ENCODE peak calls at places on chromosomes 7 and 10, in four cellular contexts. One of them, this sample, is unnamed.
A peak's percentile ranks its signal among the peaks of the same experiment; 100 is the strongest.

GRCh38 chr10:114002422-114002821 is 41.2 kb upstream of the ADRB1 start:
- DNase-seq in stimulated activated CD4-positive, alpha-beta T cell treated with anti-CD3 and anti-CD28 coated beads, TNF-alpha, amount 100 ng/mL, for 24 hours: no peak
- DNase-seq in esophagus squamous epithelium: no peak
- DNase-seq in substantia nigra: no peak
- DNase-seq in this sample: no peak

GRCh38 chr10:101695404-101695732 is 398 bp upstream of the FBXW4 start:
- DNase-seq in esophagus squamous epithelium: no peak
- DNase-seq in stimulated activated CD4-positive, alpha-beta T cell treated with anti-CD3 and anti-CD28 coated beads, TNF-alpha, amount 100 ng/mL, for 24 hours: no peak
- DNase-seq in substantia nigra: no peak
- DNase-seq in this sample: no peak

GRCh38 chr7:46032936-46033335 is 111.9 kb upstream of the IGFBP3 start:
- DNase-seq in esophagus squamous epithelium: no peak
- DNase-seq in stimulated activated CD4-positive, alpha-beta T cell treated with anti-CD3 and anti-CD28 coated beads, TNF-alpha, amount 100 ng/mL, for 24 hours: no peak
- DNase-seq in substantia nigra: no peak
- DNase-seq in this sample: no peak

GRCh38 chr10:60350400-60350799 is 39.3 kb downstream of the ANK3 start:
- DNase-seq in substantia nigra: no peak
- DNase-seq in esophagus squamous epithelium: no peak
- DNase-seq in stimulated activated CD4-positive, alpha-beta T cell treated with anti-CD3 and anti-CD28 coated beads, TNF-alpha, amount 100 ng/mL, for 24 hours: no peak
- DNase-seq in this sample: no peak

GRCh38 chr7:40676220-40676619 is 541.4 kb downstream of the SUGCT start:
- DNase-seq in esophagus squamous epithelium: no peak
- DNase-seq in stimulated activated CD4-positive, alpha-beta T cell treated with anti-CD3 and anti-CD28 coated beads, TNF-alpha, amount 100 ng/mL, for 24 hours: no peak
- DNase-seq in substantia nigra: no peak
- DNase-seq in this sample: no peak

GRCh38 chr7:13279854-13280435 is 592.5 kb downstream of the ARL4A start:
- DNase-seq in esophagus squamous epithelium: no peak
- DNase-seq in substantia nigra: no peak
- DNase-seq in stimulated activated CD4-positive, alpha-beta T cell treated with anti-CD3 and anti-CD28 coated beads, TNF-alpha, amount 100 ng/mL, for 24 hours: no peak
- DNase-seq in this sample: peak; percentile 24

GRCh38 chr7:137343483-137343841 is at the start of gene PTN:
- DNase-seq in stimulated activated CD4-positive, alpha-beta T cell treated with anti-CD3 and anti-CD28 coated beads, TNF-alpha, amount 100 ng/mL, for 24 hours: no peak
- DNase-seq in substantia nigra: peak; percentile 47
- DNase-seq in esophagus squamous epithelium: no peak
- DNase-seq in this sample: no peak

GRCh38 chr7:129184979-129185670 is 3.3 kb upstream of the SMO start:
- DNase-seq in esophagus squamous epithelium: no peak
- DNase-seq in substantia nigra: no peak
- DNase-seq in stimulated activated CD4-positive, alpha-beta T cell treated with anti-CD3 and anti-CD28 coated beads, TNF-alpha, amount 100 ng/mL, for 24 hours: no peak
- DNase-seq in this sample: no peak

GRCh38 chr10:30092151-30092790 is 32.9 kb upstream of the JCAD start:
- DNase-seq in esophagus squamous epithelium: no peak
- DNase-seq in substantia nigra: no peak
- DNase-seq in stimulated activated CD4-positive, alpha-beta T cell treated with anti-CD3 and anti-CD28 coated beads, TNF-alpha, amount 100 ng/mL, for 24 hours: no peak
- DNase-seq in this sample: no peak

GRCh38 chr7:148156248-148156647 is 434.3 kb upstream of the C7orf33 start:
- DNase-seq in stimulated activated CD4-positive, alpha-beta T cell treated with anti-CD3 and anti-CD28 coated beads, TNF-alpha, amount 100 ng/mL, for 24 hours: no peak
- DNase-seq in substantia nigra: no peak
- DNase-seq in esophagus squamous epithelium: no peak
- DNase-seq in this sample: no peak

GRCh38 chr10:122277737-122278136 is 6.6 kb downstream of the BTBD16 start:
- DNase-seq in esophagus squamous epithelium: no peak
- DNase-seq in substantia nigra: no peak
- DNase-seq in stimulated activated CD4-positive, alpha-beta T cell treated with anti-CD3 and anti-CD28 coated beads, TNF-alpha, amount 100 ng/mL, for 24 hours: no peak
- DNase-seq in this sample: no peak

GRCh38 chr7:150954201-150954985 is 23.7 kb downstream of the KCNH2 start:
- DNase-seq in substantia nigra: no peak
- DNase-seq in stimulated activated CD4-positive, alpha-beta T cell treated with anti-CD3 and anti-CD28 coated beads, TNF-alpha, amount 100 ng/mL, for 24 hours: no peak
- DNase-seq in esophagus squamous epithelium: no peak
- DNase-seq in this sample: no peak

GRCh38 chr7:51369746-51370145 is 53.1 kb upstream of the COBL start:
- DNase-seq in stimulated activated CD4-positive, alpha-beta T cell treated with anti-CD3 and anti-CD28 coated beads, TNF-alpha, amount 100 ng/mL, for 24 hours: no peak
- DNase-seq in esophagus squamous epithelium: no peak
- DNase-seq in substantia nigra: no peak
- DNase-seq in this sample: no peak

GRCh38 chr10:5088703-5089261 is 5.4 kb upstream of the AKR1C3 start:
- DNase-seq in stimulated activated CD4-positive, alpha-beta T cell treated with anti-CD3 and anti-CD28 coated beads, TNF-alpha, amount 100 ng/mL, for 24 hours: no peak
- DNase-seq in esophagus squamous epithelium: no peak
- DNase-seq in substantia nigra: no peak
- DNase-seq in this sample: no peak

GRCh38 chr7:11437987-11438386 is 394.0 kb downstream of the THSD7A start:
- DNase-seq in esophagus squamous epithelium: no peak
- DNase-seq in substantia nigra: no peak
- DNase-seq in stimulated activated CD4-positive, alpha-beta T cell treated with anti-CD3 and anti-CD28 coated beads, TNF-alpha, amount 100 ng/mL, for 24 hours: no peak
- DNase-seq in this sample: no peak

GRCh38 chr7:29369909-29370488 is 175.4 kb downstream of the CHN2 start:
- DNase-seq in substantia nigra: no peak
- DNase-seq in esophagus squamous epithelium: no peak
- DNase-seq in stimulated activated CD4-positive, alpha-beta T cell treated with anti-CD3 and anti-CD28 coated beads, TNF-alpha, amount 100 ng/mL, for 24 hours: no peak
- DNase-seq in this sample: no peak

GRCh38 chr10:6151087-6151977 is 51.4 kb upstream of the PFKFB3 start:
- DNase-seq in substantia nigra: peak; percentile 69
- DNase-seq in stimulated activated CD4-positive, alpha-beta T cell treated with anti-CD3 and anti-CD28 coated beads, TNF-alpha, amount 100 ng/mL, for 24 hours: no peak
- DNase-seq in esophagus squamous epithelium: no peak
- DNase-seq in this sample: peak; percentile 71

GRCh38 chr10:126058507-126058906 is 162.1 kb downstream of the FANK1 start:
- DNase-seq in esophagus squamous epithelium: no peak
- DNase-seq in substantia nigra: no peak
- DNase-seq in stimulated activated CD4-positive, alpha-beta T cell treated with anti-CD3 and anti-CD28 coated beads, TNF-alpha, amount 100 ng/mL, for 24 hours: no peak
- DNase-seq in this sample: peak; percentile 22

GRCh38 chr7:106561657-106562411 is 99.1 kb downstream of the CCDC71L start:
- DNase-seq in esophagus squamous epithelium: no peak
- DNase-seq in substantia nigra: no peak
- DNase-seq in stimulated activated CD4-positive, alpha-beta T cell treated with anti-CD3 and anti-CD28 coated beads, TNF-alpha, amount 100 ng/mL, for 24 hours: no peak
- DNase-seq in this sample: no peak

GRCh38 chr10:119079572-119080520 is 771 bp downstream of the EIF3A start:
- DNase-seq in stimulated activated CD4-positive, alpha-beta T cell treated with anti-CD3 and anti-CD28 coated beads, TNF-alpha, amount 100 ng/mL, for 24 hours: peak; percentile 24
- DNase-seq in substantia nigra: peak; percentile 47
- DNase-seq in esophagus squamous epithelium: peak; percentile 38
- DNase-seq in this sample: peak; percentile 85